ENCODE peak calls at places on chromosomes 5 and 9, in four cellular contexts. C is T-cell, V is GM10248, D is posterior cingulate gyrus. U is an unnamed sample.

GRCh38 chr9:34633166-34633565 is 4.3 kb upstream of the ARID3C start:
- DNase-seq in C (no peak), V (no peak), D (no peak), U (no peak)

GRCh38 chr9:88388203-88388885 is at the start of gene SPIN1:
- DNase-seq in C (peak; percentile 58), V (peak; percentile 96), D (peak; percentile 89), U (peak; percentile 65)

GRCh38 chr5:160467555-160468418 is 46.1 kb downstream of the PTTG1 start:
- DNase-seq in C (peak; percentile 72), V (peak; percentile 86), D (peak; percentile 71), U (no peak)

GRCh38 chr5:136174021-136174659 is 18.8 kb downstream of the SMIM32 start:
- DNase-seq in C (no peak), V (peak; percentile 43), D (no peak), U (no peak)

GRCh38 chr5:132259061-132259851 is 1.8 kb downstream of the PDLIM4 start:
- DNase-seq in C (no peak), V (peak; percentile 7), D (peak; percentile 93), U (peak; percentile 52)

GRCh38 chr9:126522957-126523356 is 90.8 kb upstream of the LMX1B start:
- DNase-seq in C (no peak), V (no peak), D (peak; percentile 66), U (no peak)

GRCh38 chr5:51388488-51389325 is 5.5 kb downstream of the ISL1 start:
- DNase-seq in C (no peak), V (no peak), D (no peak), U (no peak)

GRCh38 chr9:36576866-36577265 is 4.2 kb downstream of the MELK start:
- DNase-seq in C (no peak), V (no peak), D (no peak), U (no peak)

GRCh38 chr9:116073826-116074225 is 79.8 kb upstream of the PAPPA start:
- DNase-seq in C (no peak), V (no peak), D (no peak), U (no peak)

GRCh38 chr9:89877051-89878002 is 272.5 kb downstream of the GADD45G start:
- DNase-seq in C (no peak), V (no peak), D (no peak), U (no peak)

GRCh38 chr9:11702529-11702928 is 990.7 kb upstream of the TYRP1 start:
- DNase-seq in C (no peak), V (no peak), D (no peak), U (no peak)

GRCh38 chr5:7094626-7095025 is 301.3 kb upstream of the ADCY2 start:
- DNase-seq in C (no peak), V (no peak), D (no peak), U (no peak)

GRCh38 chr5:179258922-179259730 is 86.1 kb downstream of the ADAMTS2 start:
- DNase-seq in C (no peak), V (no peak), D (peak; percentile 47), U (no peak)

GRCh38 chr5:53923969-53924876 is 363.8 kb downstream of the NDUFS4 start:
- DNase-seq in C (no peak), V (no peak), D (no peak), U (no peak)

GRCh38 chr9:2749485-2749884 is 32.2 kb downstream of the KCNV2 start:
- DNase-seq in C (no peak), V (no peak), D (no peak), U (no peak)

GRCh38 chr9:97441729-97442128 is 29.8 kb downstream of the TDRD7 start:
- DNase-seq in C (no peak), V (no peak), D (no peak), U (no peak)

GRCh38 chr5:65811004-65811403 is 89.0 kb downstream of the NLN start:
- DNase-seq in C (no peak), V (no peak), D (no peak), U (no peak)